ENCODE peak calls at places on chromosomes 12 and 14, in eight cellular contexts. K, R, M, X, A, Q, W and U are unnamed samples.

GRCh38 chr12:48815281-48816110 is 2.8 kb upstream of the CACNB3 start:
- DNase-seq in K (no peak), R (peak), M (peak), X (peak), A (peak), Q (peak), W (peak), U (no peak)

GRCh38 chr14:67167420-67168109 is 21.7 kb upstream of the GARIN2 start:
- DNase-seq in K (no peak), R (no peak), M (no peak), X (no peak), A (no peak), Q (no peak), W (no peak), U (no peak)

GRCh38 chr14:52926994-52927393 is 23.9 kb downstream of the FERMT2 start:
- DNase-seq in K (no peak), R (no peak), M (no peak), X (no peak), A (no peak), Q (no peak), W (no peak), U (no peak)

GRCh38 chr12:23895792-23896218 is 53.7 kb downstream of the SOX5 start:
- DNase-seq in K (no peak), R (no peak), M (no peak), X (no peak), A (no peak), Q (no peak), W (no peak), U (peak)

GRCh38 chr14:95774265-95775160 is 60.6 kb upstream of the TCL1A start:
- DNase-seq in K (peak), R (no peak), M (peak), X (no peak), A (peak), Q (no peak), W (peak), U (no peak)

GRCh38 chr14:68718033-68718725 is 74.7 kb downstream of the ZFP36L1 start:
- DNase-seq in K (no peak), R (no peak), M (no peak), X (no peak), A (no peak), Q (no peak), W (no peak), U (no peak)

GRCh38 chr12:17928708-17929366 is 161.2 kb downstream of the RERGL start:
- DNase-seq in K (peak), R (no peak), M (no peak), X (no peak), A (no peak), Q (no peak), W (no peak), U (no peak)

GRCh38 chr12:56590237-56590830 is 39.8 kb downstream of the BAZ2A start:
- DNase-seq in K (no peak), R (no peak), M (no peak), X (no peak), A (no peak), Q (no peak), W (no peak), U (no peak)

GRCh38 chr12:19491863-19492262 is 52.6 kb downstream of the AEBP2 start:
- DNase-seq in K (no peak), R (no peak), M (no peak), X (no peak), A (no peak), Q (no peak), W (no peak), U (no peak)

GRCh38 chr12:128164533-128164932 is 102.4 kb upstream of the TMEM132C start:
- DNase-seq in K (no peak), R (no peak), M (no peak), X (no peak), A (no peak), Q (no peak), W (no peak), U (no peak)

GRCh38 chr14:77051101-77051500 is 22.6 kb upstream of the IRF2BPL start:
- DNase-seq in K (no peak), R (peak), M (no peak), X (peak), A (no peak), Q (peak), W (peak), U (no peak)

GRCh38 chr12:82954572-82954971 is 267.9 kb downstream of the TMTC2 start:
- DNase-seq in K (no peak), R (no peak), M (no peak), X (no peak), A (no peak), Q (no peak), W (no peak), U (no peak)

GRCh38 chr14:50666772-50667490 is 1.2 kb downstream of the SAV1 start:
- DNase-seq in K (no peak), R (no peak), M (peak), X (peak), A (peak), Q (no peak), W (no peak), U (no peak)

GRCh38 chr14:68376067-68376810 is 416.6 kb downstream of the ZFP36L1 start:
- DNase-seq in K (no peak), R (no peak), M (no peak), X (no peak), A (no peak), Q (no peak), W (no peak), U (no peak)

GRCh38 chr12:31759621-31760459 is 31.0 kb upstream of the AMN1 start:
- DNase-seq in K (no peak), R (no peak), M (no peak), X (no peak), A (no peak), Q (no peak), W (no peak), U (no peak)

GRCh38 chr12:89783321-89784060 is 74.9 kb upstream of the ATP2B1 start:
- DNase-seq in K (no peak), R (no peak), M (no peak), X (no peak), A (no peak), Q (no peak), W (no peak), U (no peak)

GRCh38 chr14:91254456-91254855 is 10.0 kb upstream of the GPR68 start:
- DNase-seq in K (no peak), R (no peak), M (no peak), X (no peak), A (no peak), Q (no peak), W (no peak), U (no peak)

GRCh38 chr12:131616316-131617098 is 94.4 kb upstream of the SFSWAP start:
- DNase-seq in K (no peak), R (no peak), M (no peak), X (no peak), A (no peak), Q (no peak), W (no peak), U (no peak)

GRCh38 chr14:34223302-34224150 is 238.5 kb downstream of the SPTSSA start:
- DNase-seq in K (no peak), R (no peak), M (no peak), X (no peak), A (no peak), Q (no peak), W (no peak), U (no peak)

GRCh38 chr14:23141706-23142467 is 22.8 kb upstream of the CEBPE start:
- DNase-seq in K (no peak), R (peak), M (no peak), X (peak), A (peak), Q (peak), W (no peak), U (no peak)

GRCh38 chr12:857611-858010 is 91.9 kb downstream of the RAD52 start:
- DNase-seq in K (no peak), R (no peak), M (no peak), X (peak), A (no peak), Q (no peak), W (no peak), U (no peak)

GRCh38 chr14:28294834-28295440 is 471.6 kb upstream of the FOXG1 start:
- DNase-seq in K (no peak), R (no peak), M (no peak), X (no peak), A (no peak), Q (no peak), W (no peak), U (no peak)

GRCh38 chr14:74570696-74571095 is 41.3 kb downstream of the LTBP2 start:
- DNase-seq in K (no peak), R (no peak), M (no peak), X (no peak), A (no peak), Q (no peak), W (no peak), U (no peak)

GRCh38 chr12:79547735-79548347 is 142.9 kb downstream of the PAWR start:
- DNase-seq in K (no peak), R (no peak), M (peak), X (no peak), A (peak), Q (no peak), W (no peak), U (no peak)

GRCh38 chr14:93893550-93894329 is 33.4 kb upstream of the FAM181A start:
- DNase-seq in K (no peak), R (no peak), M (no peak), X (peak), A (no peak), Q (no peak), W (no peak), U (no peak)

GRCh38 chr12:2291182-2291832 is 238.5 kb downstream of the CACNA1C start:
- DNase-seq in K (no peak), R (no peak), M (no peak), X (no peak), A (peak), Q (no peak), W (no peak), U (no peak)

GRCh38 chr12:121576851-121577391 is 3.9 kb downstream of the KDM2B start:
- DNase-seq in K (no peak), R (no peak), M (peak), X (no peak), A (no peak), Q (no peak), W (no peak), U (no peak)

GRCh38 chr14:64812412-64812811 is 67.3 kb downstream of the SPTB start:
- DNase-seq in K (no peak), R (no peak), M (no peak), X (no peak), A (peak), Q (no peak), W (no peak), U (no peak)

GRCh38 chr12:109870648-109871047 is 9.7 kb downstream of the GLTP start:
- DNase-seq in K (no peak), R (no peak), M (no peak), X (no peak), A (no peak), Q (no peak), W (no peak), U (no peak)

GRCh38 chr12:107491856-107492255 is 193.7 kb upstream of the PWP1 start:
- DNase-seq in K (no peak), R (no peak), M (peak), X (no peak), A (no peak), Q (no peak), W (no peak), U (no peak)

GRCh38 chr12:47222960-47223847 is 143.4 kb upstream of the AMIGO2 start:
- DNase-seq in K (no peak), R (no peak), M (no peak), X (no peak), A (no peak), Q (no peak), W (no peak), U (no peak)

GRCh38 chr14:22382955-22383354 is 206.1 kb downstream of the DAD1 start:
- DNase-seq in K (no peak), R (no peak), M (no peak), X (no peak), A (no peak), Q (no peak), W (no peak), U (no peak)

GRCh38 chr14:34981743-34982420 is 910 bp upstream of the SRP54 start:
- DNase-seq in K (no peak), R (no peak), M (peak), X (no peak), A (peak), Q (no peak), W (no peak), U (peak)

GRCh38 chr14:89429206-89430091 is 12.4 kb upstream of the FOXN3 start:
- DNase-seq in K (no peak), R (no peak), M (no peak), X (peak), A (peak), Q (no peak), W (no peak), U (no peak)

GRCh38 chr12:6536894-6537579 is 2.7 kb downstream of the GAPDH start:
- DNase-seq in K (no peak), R (no peak), M (no peak), X (no peak), A (no peak), Q (no peak), W (no peak), U (no peak)

GRCh38 chr12:58907326-58907855 is 12.9 kb downstream of the LRIG3 start:
- DNase-seq in K (no peak), R (no peak), M (no peak), X (no peak), A (no peak), Q (no peak), W (no peak), U (no peak)

GRCh38 chr14:95833429-95833828 is 43.2 kb upstream of the TUNAR start:
- DNase-seq in K (no peak), R (no peak), M (no peak), X (no peak), A (no peak), Q (no peak), W (no peak), U (no peak)

GRCh38 chr12:101902641-101903040 is 25.3 kb downstream of the DRAM1 start:
- DNase-seq in K (no peak), R (no peak), M (no peak), X (no peak), A (no peak), Q (no peak), W (no peak), U (no peak)
- H3K27ac ChIP-seq in K (no peak), R (no peak), M (no peak), X (no peak), A (no peak), Q (no peak), W (no peak), U (no peak)

GRCh38 chr12:54983536-54984102 is 943 bp downstream of the TESPA1 start:
- DNase-seq in K (no peak), R (no peak), M (no peak), X (no peak), A (no peak), Q (no peak), W (no peak), U (no peak)
- H3K27ac ChIP-seq in K (no peak), R (no peak), M (no peak), X (no peak), A (peak), Q (no peak), W (no peak), U (no peak)

DNA sequence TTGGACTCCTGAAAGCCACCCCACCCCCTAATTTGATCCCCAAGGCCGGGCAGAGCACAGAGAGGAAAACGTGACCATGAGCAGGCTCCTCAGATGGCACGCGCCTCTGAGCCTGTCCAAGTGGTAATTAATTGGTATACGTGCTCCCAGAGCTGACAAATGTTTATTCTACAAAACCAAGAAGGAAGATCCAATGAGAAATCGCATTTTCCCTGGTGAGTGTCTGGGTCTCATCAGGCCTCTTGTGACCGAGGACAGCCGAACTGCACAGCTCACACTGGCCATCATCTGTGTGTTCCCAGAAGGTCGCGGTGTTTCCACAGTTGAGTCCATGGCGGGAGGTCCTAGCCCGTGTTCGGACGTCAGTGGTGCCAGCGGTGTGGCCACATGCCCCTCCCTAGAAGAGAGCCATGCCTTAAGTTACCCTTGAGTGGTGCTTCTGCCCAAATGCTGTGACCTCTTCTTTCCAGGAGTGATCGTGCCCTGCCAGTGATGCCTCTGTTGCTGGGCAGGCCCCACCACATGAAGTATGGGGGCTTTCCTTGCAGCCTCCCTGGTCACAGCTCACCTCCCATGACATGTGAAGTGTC is 317.5 kb upstream of the RTL1 start:
- DNase-seq in K (no peak), R (no peak), M (no peak), X (no peak), A (no peak), Q (no peak), W (no peak), U (no peak)
- H3K27ac ChIP-seq in K (no peak), R (no peak), M (no peak), X (no peak), A (peak), Q (no peak), W (no peak), U (no peak)

DNA sequence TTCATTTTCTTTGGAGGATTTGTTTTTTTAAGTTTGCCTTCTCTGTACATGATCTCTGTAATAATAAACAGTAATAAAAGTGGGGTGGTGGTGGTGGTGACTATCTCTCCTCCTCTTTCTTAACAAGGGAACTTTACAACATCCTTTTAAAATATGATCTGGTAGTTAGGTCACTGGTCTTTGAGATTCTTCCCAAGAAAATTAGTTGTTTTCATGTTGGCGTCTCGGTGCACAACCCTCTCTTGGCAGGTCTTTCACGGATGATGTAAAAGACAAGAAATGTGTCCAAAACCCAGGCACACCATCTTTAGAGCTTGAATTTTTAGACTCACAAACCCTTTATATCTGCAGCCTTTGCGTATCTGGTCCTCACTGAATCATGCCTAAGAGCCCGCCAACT is 488.5 kb upstream of the TBX3 start:
- DNase-seq in K (no peak), R (no peak), M (no peak), X (no peak), A (no peak), Q (no peak), W (no peak), U (no peak)
- H3K27ac ChIP-seq in K (no peak), R (no peak), M (no peak), X (no peak), A (no peak), Q (no peak), W (no peak), U (no peak)

GRCh38 chr12:65684906-65685305 is 139.4 kb upstream of the HMGA2 start:
- DNase-seq in K (no peak), R (no peak), M (peak), X (no peak), A (no peak), Q (no peak), W (no peak), U (no peak)

GRCh38 chr12:65685514-65685913 is 138.8 kb upstream of the HMGA2 start:
- DNase-seq in K (no peak), R (no peak), M (peak), X (no peak), A (no peak), Q (no peak), W (no peak), U (no peak)

GRCh38 chr12:65682145-65682544 is 142.1 kb upstream of the HMGA2 start:
- DNase-seq in K (no peak), R (no peak), M (peak), X (no peak), A (no peak), Q (no peak), W (no peak), U (no peak)

DNA sequence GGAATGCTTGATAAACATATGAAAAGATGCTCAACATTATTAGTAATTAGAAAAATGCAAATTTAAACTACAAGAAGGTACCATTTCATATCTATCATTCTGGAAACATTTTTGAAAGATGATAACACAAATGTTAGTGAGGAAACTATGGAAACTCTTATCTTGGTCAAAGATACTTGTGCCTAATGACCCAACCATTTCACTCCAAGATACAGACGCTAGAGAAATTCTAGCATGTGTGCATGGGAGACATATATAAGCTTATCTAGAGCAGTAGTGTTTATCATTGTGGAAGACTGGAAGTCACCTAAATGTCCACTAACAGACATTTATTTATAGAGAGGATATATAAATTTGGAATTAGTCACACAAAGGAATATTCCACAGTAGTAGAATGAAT is 143.1 kb upstream of the HMGA2 start:
- DNase-seq in K (no peak), R (no peak), M (no peak), X (no peak), A (no peak), Q (no peak), W (no peak), U (no peak)
- H3K27ac ChIP-seq in K (no peak), R (no peak), M (no peak), X (no peak), A (no peak), Q (no peak), W (no peak), U (no peak)

GRCh38 chr12:68627673-68628319 is 17.1 kb downstream of the RAP1B start:
- DNase-seq in K (no peak), R (no peak), M (no peak), X (no peak), A (no peak), Q (no peak), W (no peak), U (no peak)
- H3K27ac ChIP-seq in K (no peak), R (no peak), M (no peak), X (no peak), A (no peak), Q (no peak), W (no peak), U (no peak)

DNA sequence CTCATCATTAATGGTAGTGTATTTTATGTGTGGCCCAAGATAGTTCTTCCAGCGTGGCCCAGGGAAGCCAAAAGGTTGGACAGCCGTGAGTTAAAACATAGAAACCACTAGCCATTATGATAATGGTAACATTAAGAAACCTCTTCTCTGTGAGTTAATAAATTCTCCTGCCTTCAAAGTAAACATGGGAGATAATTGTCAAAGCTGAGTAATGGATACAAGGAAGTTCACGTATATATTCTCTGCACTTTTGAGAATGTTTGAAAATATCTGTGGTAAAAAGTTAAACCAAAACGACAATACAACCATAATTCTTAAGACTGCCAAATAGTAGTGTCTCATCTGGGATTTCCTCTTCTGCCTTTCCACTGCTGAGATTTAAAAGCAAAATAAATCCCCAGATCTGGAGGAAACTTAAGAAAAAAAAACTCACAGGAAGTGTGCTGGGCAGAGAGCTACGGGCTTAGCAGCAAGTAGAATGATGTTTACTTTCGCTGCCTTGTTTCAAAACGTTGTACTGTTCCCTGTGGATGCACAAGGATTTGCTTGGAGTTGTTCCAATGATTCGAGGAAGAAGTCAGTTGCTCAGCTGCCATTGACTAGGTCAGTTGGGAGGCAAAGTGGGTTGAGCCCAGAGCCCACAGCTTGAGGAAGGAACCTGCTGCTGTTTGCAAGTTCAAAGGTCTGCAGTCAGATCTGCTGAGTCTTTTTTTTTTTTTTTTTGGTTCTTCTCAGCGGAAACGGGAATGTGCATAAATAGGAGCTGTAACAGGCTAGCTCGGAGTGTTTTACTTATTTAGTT is 1.7 kb downstream of the TPCN1 start:
- DNase-seq in K (no peak), R (peak), M (peak), X (peak), A (peak), Q (no peak), W (peak), U (no peak)
- H3K27ac ChIP-seq in K (peak), R (peak), M (peak), X (peak), A (peak), Q (peak), W (peak), U (peak)